ENCODE peak calls at places on chromosomes 3 and 15, in six cellular contexts. Z, J, X, P, O and C are unnamed samples.

GRCh38 chr3:77370413-77370812 is 330.5 kb downstream of the ROBO2 start:
- DNase-seq in X (no peak), O (peak; percentile 76), J (no peak), Z (no peak), P (no peak), C (no peak)

GRCh38 chr15:99117563-99118257 is 12.8 kb downstream of the SYNM start:
- DNase-seq in Z (no peak), P (no peak), X (peak; percentile 10), J (no peak), O (no peak), C (no peak)

GRCh38 chr3:127732303-127732702 is 59.6 kb downstream of the ABTB1 start:
- DNase-seq in X (no peak), O (no peak), P (no peak), Z (no peak), J (no peak), C (peak; percentile 10)

GRCh38 chr15:70266412-70267089 is 168.8 kb upstream of the TLE3 start:
- DNase-seq in J (peak; percentile 93), O (no peak), X (peak; percentile 71), Z (peak; percentile 81), P (peak; percentile 80), C (peak; percentile 91)

GRCh38 chr3:170458285-170458684 is 39.6 kb downstream of the CLDN11 start:
- DNase-seq in P (no peak), O (no peak), Z (no peak), J (no peak), X (no peak), C (no peak)

GRCh38 chr15:52466134-52466701 is 62.5 kb downstream of the MYO5A start:
- DNase-seq in Z (peak; percentile 37), J (no peak), P (peak; percentile 32), O (no peak), X (peak; percentile 42), C (peak; percentile 92)

GRCh38 chr3:65732060-65732933 is 306.4 kb downstream of the MAGI1 start:
- DNase-seq in Z (no peak), J (peak; percentile 15), X (no peak), P (peak; percentile 46), O (peak; percentile 80), C (no peak)

GRCh38 chr3:29914861-29915524 is 634.1 kb downstream of the RBMS3 start:
- DNase-seq in P (no peak), X (no peak), Z (no peak), J (no peak), O (peak; percentile 78), C (no peak)

GRCh38 chr15:27851811-27852210 is 247.3 kb downstream of the OCA2 start:
- DNase-seq in P (no peak), X (no peak), J (no peak), Z (no peak), O (no peak), C (no peak)

GRCh38 chr3:147915057-147915456 is 505.9 kb downstream of the ZIC1 start:
- DNase-seq in O (peak; percentile 57), Z (no peak), P (no peak), J (no peak), X (no peak), C (no peak)

GRCh38 chr3:43902415-43902814 is 211.7 kb downstream of the ABHD5 start:
- DNase-seq in J (no peak), X (no peak), Z (no peak), P (no peak), O (no peak), C (no peak)

GRCh38 chr3:88957751-88958452 is 149.5 kb upstream of the EPHA3 start:
- DNase-seq in Z (no peak), P (no peak), O (peak; percentile 82), X (no peak), J (no peak), C (no peak)

GRCh38 chr15:41559489-41560177 is 621 bp downstream of the TYRO3 start:
- DNase-seq in P (no peak), J (peak; percentile 37), Z (no peak), O (no peak), X (no peak), C (peak; percentile 74)

GRCh38 chr3:162774613-162775100 is 1278.0 kb downstream of the OTOL1 start:
- DNase-seq in X (no peak), J (no peak), Z (no peak), O (no peak), P (no peak), C (no peak)

GRCh38 chr15:27172821-27173220 is 201.8 kb downstream of the GABRG3 start:
- DNase-seq in Z (no peak), O (no peak), X (no peak), J (no peak), P (no peak), C (no peak)

GRCh38 chr3:18751514-18751913 is 326.4 kb upstream of the SATB1 start:
- DNase-seq in J (no peak), Z (no peak), O (no peak), X (no peak), P (no peak), C (no peak)

GRCh38 chr3:129820587-129820986 is 72.9 kb downstream of the TMCC1 start:
- DNase-seq in X (no peak), Z (no peak), J (no peak), P (no peak), O (no peak), C (no peak)

GRCh38 chr3:37221407-37221806 is 47.0 kb upstream of the LRRFIP2 start:
- DNase-seq in O (peak; percentile 88), X (no peak), P (no peak), Z (no peak), J (no peak), C (no peak)

GRCh38 chr3:39189648-39190269 is 2.6 kb downstream of the XIRP1 start:
- DNase-seq in O (peak; percentile 64), J (peak; percentile 66), P (peak; percentile 61), Z (no peak), X (peak; percentile 87), C (no peak)

GRCh38 chr3:194292331-194292730 is 58.8 kb downstream of the CPN2 start:
- DNase-seq in Z (no peak), O (no peak), P (no peak), X (no peak), J (no peak), C (no peak)

GRCh38 chr15:74011610-74012009 is 17.1 kb downstream of the PML start:
- DNase-seq in O (peak; percentile 46), J (peak; percentile 83), Z (no peak), X (no peak), P (peak; percentile 34), C (no peak)

GRCh38 chr3:123385981-123386380 is 62.9 kb downstream of the ADCY5 start:
- DNase-seq in P (no peak), J (peak; percentile 53), Z (peak; percentile 51), X (peak; percentile 22), O (peak; percentile 31), C (peak; percentile 40)

GRCh38 chr3:111769110-111769509 is 90.0 kb upstream of the PHLDB2 start:
- DNase-seq in O (no peak), Z (no peak), X (no peak), P (peak; percentile 61), J (no peak), C (no peak)

GRCh38 chr3:58463181-58463941 is 28.5 kb upstream of the KCTD6 start:
- DNase-seq in X (peak; percentile 71), P (peak; percentile 57), Z (peak; percentile 75), O (peak; percentile 85), J (peak; percentile 75), C (peak; percentile 87)

GRCh38 chr3:49415931-49416601 is 3.8 kb downstream of the TCTA start:
- DNase-seq in J (no peak), X (no peak), Z (no peak), P (no peak), O (no peak), C (peak; percentile 87)

GRCh38 chr15:61228025-61228901 is 839 bp downstream of the RORA start:
- DNase-seq in P (peak; percentile 6), X (peak; percentile 17), Z (no peak), J (peak; percentile 16), O (peak; percentile 33), C (no peak)

GRCh38 chr15:87977907-87978306 is 278.6 kb downstream of the NTRK3 start:
- DNase-seq in O (no peak), P (no peak), Z (no peak), X (no peak), J (no peak), C (no peak)

GRCh38 chr15:51499379-51499976 is 123.1 kb downstream of the DMXL2 start:
- DNase-seq in P (no peak), X (no peak), O (peak; percentile 63), J (no peak), Z (no peak), C (no peak)

GRCh38 chr3:111325160-111325707 is 216.8 kb upstream of the CD96 start:
- DNase-seq in O (peak; percentile 37), Z (no peak), P (no peak), X (no peak), J (no peak), C (no peak)

DNA sequence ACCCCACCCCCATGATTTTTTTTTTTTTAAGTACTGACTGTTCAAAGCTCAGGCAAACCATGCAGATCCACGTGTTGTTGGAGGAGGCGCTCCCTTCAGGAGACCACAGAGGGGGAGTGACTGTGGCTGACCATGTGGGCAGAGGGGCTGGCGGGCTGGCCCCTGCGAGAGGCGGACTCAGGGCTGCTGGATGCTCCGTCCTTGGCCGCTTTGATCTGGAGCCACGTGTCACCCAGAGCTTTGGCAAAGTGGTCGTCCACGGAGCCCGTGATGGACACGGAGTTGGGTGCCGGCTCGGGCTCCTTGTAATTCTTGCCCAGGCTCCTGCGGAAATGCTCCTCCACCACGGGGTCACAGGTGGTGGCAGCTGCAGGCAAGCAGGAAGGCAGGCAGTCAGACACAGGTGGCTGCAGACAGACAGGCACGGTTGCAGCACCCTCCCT is 85.2 kb downstream of the VGLL4 start:
- DNase-seq in X (no peak), J (no peak), O (no peak), P (no peak), Z (no peak), C (peak; percentile 64)
- H3K27ac ChIP-seq in X (peak overlapping the region; percentile 77), J (peak overlapping the region; percentile 79), O (peak overlapping the region; percentile 27), P (peak overlapping the region; percentile 97), Z (peak overlapping the region; percentile 62), C (no peak overlapping the region)

GRCh38 chr15:25186411-25186810 is 231.6 kb downstream of the SNRPN start:
- DNase-seq in X (no peak), O (no peak), J (no peak), P (no peak), Z (peak; percentile 4), C (peak; percentile 64)
- H3K9me3 ChIP-seq in X (no peaks in the 10 kb centered on the region), O (peaks cover 84% of the 10 kb centered on the region), J (no peaks in the 10 kb centered on the region), P (no peaks in the 10 kb centered on the region), Z (peaks cover 3% of the 10 kb centered on the region), C (peaks cover 97% of the 10 kb centered on the region)

DNA sequence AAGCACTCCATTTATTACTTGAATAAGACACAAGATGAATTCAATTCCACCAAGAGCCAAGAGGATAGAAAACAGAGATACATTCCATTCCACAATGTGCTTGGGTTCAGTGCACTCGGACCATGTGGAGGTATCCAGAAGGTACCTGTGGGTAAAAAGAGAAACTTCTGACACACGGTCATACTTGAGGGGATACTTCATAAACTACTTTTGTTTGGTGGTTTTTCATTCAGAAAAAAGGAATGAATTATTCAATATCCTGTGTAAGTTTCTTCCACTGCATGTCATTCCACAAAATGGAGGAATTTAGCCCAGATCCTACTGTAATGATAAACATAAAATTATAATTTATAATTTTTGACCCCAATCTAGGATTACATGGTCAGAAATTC is 5.7 kb downstream of the TM4SF1 start:
- DNase-seq in X (no peak), O (no peak), P (no peak), J (no peak), Z (no peak), C (no peak)
- H3K27ac ChIP-seq in X (peak overlapping the region; percentile 68), O (peak overlapping the region; percentile 67), P (peak overlapping the region; percentile 36), J (peak overlapping the region; percentile 16), Z (peak overlapping the region; percentile 65), C (peak overlapping the region; percentile 61)

GRCh38 chr15:25068696-25069095 is 113.9 kb downstream of the SNRPN start:
- DNase-seq in P (no peak), O (no peak), Z (no peak), X (no peak), J (no peak), C (no peak)
- H3K9me3 ChIP-seq in P (peaks cover 98% of the 10 kb centered on the region), O (peaks cover 100% of the 10 kb centered on the region), Z (peaks cover 98% of the 10 kb centered on the region), X (peaks cover 97% of the 10 kb centered on the region), J (no peaks in the 10 kb centered on the region), C (peaks cover 100% of the 10 kb centered on the region)

GRCh38 chr15:92682772-92683510 is 27.4 kb upstream of the FAM174B start:
- DNase-seq in P (peak; percentile 31), J (peak; percentile 32), X (no peak), Z (no peak), O (no peak), C (no peak)
- H3K27ac ChIP-seq in P (peak overlapping the region; percentile 89), J (peak overlapping the region; percentile 66), X (peak overlapping the region; percentile 10), Z (no peak overlapping the region), O (no peak overlapping the region), C (no peak overlapping the region)